ENCODE peak calls at places on chromosomes 3 and 15, in five cellular contexts. P is WTC11, J is glutamatergic neuron, U is AG09309, F is progenitor cell of endocrine pancreas. A is an unnamed sample.

GRCh38 chr15:101323793-101324505 is 28.9 kb upstream of the SNRPA1 start:
- DNase-seq in J (no peak), F (no peak), P (no peak), U (no peak), A (no peak)

GRCh38 chr15:36075333-36075732 is 504.1 kb upstream of the CDIN1 start:
- DNase-seq in F (no peak), U (peak; percentile 27), J (no peak), P (no peak), A (no peak)

GRCh38 chr15:73346735-73347312 is 21.9 kb downstream of the HCN4 start:
- DNase-seq in P (peak; percentile 87), J (no peak), F (peak; percentile 81), U (no peak), A (peak; percentile 67)

GRCh38 chr15:74825895-74826294 is 532 bp upstream of the CPLX3 start:
- DNase-seq in F (no peak), P (no peak), U (no peak), J (no peak), A (no peak)

GRCh38 chr3:51974277-51974962 is 444 bp upstream of the ABHD14A start:
- DNase-seq in P (no peak), U (no peak), J (no peak), F (no peak), A (no peak)

GRCh38 chr3:153628591-153628990 is 466.6 kb downstream of the RAP2B start:
- DNase-seq in F (no peak), P (no peak), U (no peak), J (no peak), A (no peak)

GRCh38 chr3:13405614-13406013 is 14.5 kb downstream of the NUP210 start:
- DNase-seq in J (no peak), U (no peak), P (no peak), F (no peak), A (no peak)

GRCh38 chr3:169777822-169778221 is 4.6 kb downstream of the MYNN start:
- DNase-seq in F (no peak), J (no peak), U (no peak), P (no peak), A (no peak)

GRCh38 chr3:38049358-38050126 is 10.5 kb downstream of the DLEC1 start:
- DNase-seq in U (no peak), J (no peak), F (no peak), P (no peak), A (no peak)

GRCh38 chr3:132997404-132997803 is 40.8 kb upstream of the TMEM108 start:
- DNase-seq in U (no peak), J (no peak), F (no peak), P (no peak), A (no peak)

GRCh38 chr3:116444819-116445290 is 432 bp downstream of the LSAMP start:
- DNase-seq in J (peak; percentile 35), F (no peak), U (no peak), P (peak; percentile 30), A (no peak)

GRCh38 chr3:78287085-78287484 is 1247.2 kb downstream of the ROBO2 start:
- DNase-seq in F (no peak), J (no peak), U (no peak), P (no peak), A (no peak)

GRCh38 chr15:95556866-95557225 is 773.7 kb upstream of the NR2F2 start:
- DNase-seq in F (no peak), J (no peak), U (no peak), P (no peak), A (no peak)

GRCh38 chr15:59736181-59736580 is 47.1 kb upstream of the BNIP2 start:
- DNase-seq in P (peak; percentile 18), J (no peak), U (no peak), F (no peak), A (no peak)
- TF ChIP-seq CTCF in P (no peak), J (no peak), U (no peak), F (no peak), A (no peak)

GRCh38 chr15:98069256-98069655 is 108.8 kb downstream of the ARRDC4 start:
- DNase-seq in J (no peak), U (no peak), F (no peak), P (no peak), A (no peak)
- TF ChIP-seq CTCF in J (no peak), U (no peak), F (no peak), P (no peak), A (no peak)

GRCh38 chr3:7543294-7543693 is 682.4 kb downstream of the GRM7 start:
- DNase-seq in U (no peak), P (no peak), J (no peak), F (no peak), A (no peak)

GRCh38 chr3:7547826-7548225 is 686.9 kb downstream of the GRM7 start:
- DNase-seq in J (no peak), U (no peak), P (no peak), F (no peak), A (no peak)

GRCh38 chr3:7545334-7545733 is 684.4 kb downstream of the GRM7 start:
- DNase-seq in U (no peak), F (no peak), J (no peak), P (no peak), A (no peak)

DNA sequence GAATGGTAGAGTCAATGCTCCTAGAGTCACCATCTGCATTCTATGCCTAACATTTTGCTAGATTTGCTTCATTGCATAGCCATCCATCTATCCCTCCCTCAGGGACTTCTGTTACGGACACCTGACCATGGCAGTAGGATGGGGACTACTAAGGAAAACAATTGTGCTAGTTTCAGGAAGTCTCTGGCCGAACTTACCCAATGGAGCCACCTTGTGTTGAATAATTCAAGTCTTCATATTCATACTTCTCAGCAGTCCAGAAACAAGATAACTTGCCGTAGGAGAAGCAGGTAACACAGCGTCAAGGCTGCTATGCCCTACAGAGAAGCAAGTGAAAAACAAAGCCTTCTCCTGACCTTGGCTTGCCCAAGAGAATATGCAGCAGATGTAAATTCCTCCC is 685.3 kb downstream of the GRM7 start:
- DNase-seq in P (no peak), U (no peak), J (no peak), F (no peak), A (no peak)
- TF ChIP-seq CTCF in P (no peak), U (no peak), J (no peak), F (no peak), A (no peak)

GRCh38 chr15:45279024-45279697 is 27.1 kb downstream of the SLC28A2 start:
- DNase-seq in U (peak; percentile 87), J (peak; percentile 97), P (peak; percentile 97), F (peak; percentile 97), A (peak; percentile 99)

GRCh38 chr15:45274636-45275035 is 22.6 kb downstream of the SLC28A2 start:
- DNase-seq in J (no peak), F (no peak), U (no peak), P (no peak), A (no peak)

DNA sequence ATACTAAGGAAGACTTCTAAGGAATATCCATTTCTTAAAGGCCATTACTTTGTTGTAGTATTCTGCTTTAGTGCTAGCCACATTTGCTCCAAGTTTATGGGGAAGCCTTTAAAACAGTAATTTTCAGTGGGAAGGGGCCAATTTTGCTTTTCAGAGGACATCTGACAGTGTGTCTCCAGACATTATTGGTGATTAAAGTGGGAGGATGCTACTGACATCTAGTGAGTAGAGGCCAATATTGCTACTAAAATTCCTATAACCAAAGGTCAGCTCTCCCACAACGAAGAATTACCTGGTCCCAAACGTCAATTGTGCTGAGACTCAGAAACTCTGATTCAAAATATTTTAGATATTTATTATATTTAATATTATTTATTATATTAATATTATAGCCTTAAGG is 24.8 kb downstream of the SLC28A2 start:
- DNase-seq in J (no peak), U (peak; percentile 13), P (no peak), F (no peak), A (peak; percentile 41)
- TF ChIP-seq CTCF in J (peak; percentile 4), U (peak; percentile 55), P (no peak), F (peak; percentile 35), A (peak; percentile 62)

GRCh38 chr3:119927190-119927589 is 145.3 kb downstream of the NR1I2 start:
- DNase-seq in U (no peak), J (no peak), P (no peak), F (no peak), A (no peak)
- TF ChIP-seq CTCF in U (no peak), J (no peak), P (no peak), F (no peak), A (no peak)

GRCh38 chr3:68220832-68221231 is 566.4 kb upstream of the SUCLG2 start:
- DNase-seq in F (no peak), P (no peak), U (no peak), J (no peak), A (no peak)
- TF ChIP-seq CTCF in F (no peak), P (no peak), U (no peak), J (no peak), A (no peak)

GRCh38 chr3:123584284-123584987 is 417 bp downstream of the HACD2 start:
- DNase-seq in F (peak; percentile 65), U (no peak), J (peak; percentile 66), P (peak; percentile 75), A (peak; percentile 47)
- TF ChIP-seq CTCF in F (peak; percentile 42), U (no peak), J (no peak), P (no peak), A (no peak)

GRCh38 chr3:141083831-141084624 is 32.9 kb downstream of the SPSB4 start:
- DNase-seq in F (no peak), J (peak; percentile 78), U (no peak), P (no peak), A (no peak)

GRCh38 chr3:141081141-141081795 is 30.1 kb downstream of the SPSB4 start:
- DNase-seq in J (no peak), U (no peak), F (no peak), P (peak; percentile 84), A (no peak)

GRCh38 chr3:141080407-141080806 is 29.3 kb downstream of the SPSB4 start:
- DNase-seq in J (no peak), P (no peak), F (no peak), U (no peak), A (no peak)

GRCh38 chr3:141083226-141083625 is 32.1 kb downstream of the SPSB4 start:
- DNase-seq in U (no peak), J (no peak), P (no peak), F (no peak), A (no peak)

DNA sequence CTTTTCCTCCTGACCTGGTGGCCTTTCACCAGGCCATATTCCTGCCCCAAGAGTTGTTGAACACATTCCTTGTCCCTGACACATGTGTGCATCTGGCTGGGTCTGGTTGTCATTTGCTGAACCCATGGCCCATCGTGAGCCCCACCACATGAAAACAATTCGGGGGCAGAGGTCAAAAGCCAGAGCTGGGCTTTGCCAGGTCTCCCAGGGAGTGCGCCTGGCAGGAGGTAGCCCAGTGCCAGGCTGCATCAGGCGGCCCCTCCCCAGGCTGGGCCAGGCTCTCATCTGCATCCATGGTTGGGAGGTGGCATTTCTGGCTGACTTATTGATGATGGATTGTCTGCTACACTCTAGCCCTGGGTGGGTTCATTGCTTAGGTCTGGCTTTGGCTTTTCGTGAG is 30.9 kb downstream of the SPSB4 start:
- DNase-seq in F (no peak), J (no peak), P (no peak), U (no peak), A (no peak)
- TF ChIP-seq CTCF in F (no peak), J (no peak), P (no peak), U (no peak), A (no peak)

A was measured in GM10248.